ENCODE peak calls at places on chromosomes 4 and X, in four cellular contexts. Z is heart right ventricle, A is coronary artery, E is A673. O is an unnamed sample.

GRCh38 chrX:140762061-140762460 is 52.5 kb downstream of the LINC00632 start:
- DNase-seq in Z (no peak), A (no peak), E (peak), O (no peak)

GRCh38 chrX:14916017-14916674 is 42.9 kb downstream of the MOSPD2 start:
- DNase-seq in Z (no peak), A (no peak), E (no peak), O (no peak)

GRCh38 chr4:73901031-73901430 is 31.8 kb downstream of the CXCL1 start:
- DNase-seq in Z (no peak), A (no peak), E (no peak), O (no peak)

GRCh38 chr4:174460684-174461083 is 61.6 kb downstream of the HPGD start:
- DNase-seq in Z (no peak), A (no peak), E (no peak), O (no peak)

GRCh38 chrX:108947205-108947604 is 210.8 kb upstream of the IRS4 start:
- DNase-seq in Z (no peak), A (no peak), E (no peak), O (no peak)

GRCh38 chr4:112633477-112634235 is 3.1 kb downstream of the ZGRF1 start:
- DNase-seq in Z (no peak), A (no peak), E (peak), O (no peak)

GRCh38 chrX:133590703-133591505 is 175.6 kb upstream of the GPC4 start:
- DNase-seq in Z (no peak), A (no peak), E (no peak), O (no peak)

GRCh38 chr4:102687373-102687981 is 73.3 kb downstream of the MANBA start:
- DNase-seq in Z (no peak), A (no peak), E (no peak), O (no peak)

GRCh38 chrX:12308420-12308819 is 170.1 kb downstream of the FRMPD4 start:
- DNase-seq in Z (no peak), A (no peak), E (no peak), O (no peak)

GRCh38 chr4:126441173-126441810 is 1126.5 kb downstream of the FAT4 start:
- DNase-seq in Z (no peak), A (no peak), E (no peak), O (no peak)

GRCh38 chrX:106957856-106958255 is 37.7 kb downstream of the CLDN2 start:
- DNase-seq in Z (no peak), A (no peak), E (no peak), O (no peak)

GRCh38 chr4:186475202-186475601 is 80.2 kb downstream of the MTNR1A start:
- DNase-seq in Z (no peak), A (no peak), E (no peak), O (no peak)

GRCh38 chrX:31590581-31591113 is 518.8 kb upstream of the FTHL17 start:
- DNase-seq in Z (no peak), A (no peak), E (peak), O (no peak)

GRCh38 chr4:171130126-171130801 is 682.9 kb upstream of the GALNTL6 start:
- DNase-seq in Z (no peak), A (no peak), E (no peak), O (no peak)

GRCh38 chrX:136961594-136962135 is 72.1 kb downstream of the GPR101 start:
- DNase-seq in Z (no peak), A (no peak), E (peak), O (no peak)

GRCh38 chr4:18533262-18533775 is 511.8 kb upstream of the LCORL start:
- DNase-seq in Z (no peak), A (no peak), E (no peak), O (no peak)

GRCh38 chr4:83510442-83510841 is 25.5 kb upstream of the GPAT3 start:
- DNase-seq in Z (no peak), A (no peak), E (no peak), O (no peak)

GRCh38 chr4:38684271-38684670 is 20.3 kb downstream of the KLF3 start:
- DNase-seq in Z (no peak), A (no peak), E (no peak), O (no peak)

GRCh38 chr4:135274461-135274860 is 1072.9 kb upstream of the PABPC4L start:
- DNase-seq in Z (no peak), A (no peak), E (no peak), O (no peak)

GRCh38 chr4:57070461-57070860 is 39.7 kb downstream of the IGFBP7 start:
- DNase-seq in Z (no peak), A (no peak), E (no peak), O (no peak)

GRCh38 chr4:151646322-151646721 is 114.5 kb downstream of the GATB start:
- DNase-seq in Z (no peak), A (no peak), E (no peak), O (no peak)

GRCh38 chr4:81142744-81143143 is 72.3 kb downstream of the PRKG2 start:
- DNase-seq in Z (no peak), A (no peak), E (no peak), O (no peak)

GRCh38 chr4:139450586-139450985 is 3.3 kb upstream of the RAB33B start:
- DNase-seq in Z (no peak), A (no peak), E (no peak), O (no peak)

GRCh38 chr4:139453041-139453370 is 915 bp upstream of the RAB33B start:
- DNase-seq in Z (no peak), A (no peak), E (no peak), O (no peak)

GRCh38 chr4:139453371-139454110 is 380 bp upstream of the RAB33B start:
- DNase-seq in Z (peak), A (peak), E (peak), O (peak)

GRCh38 chr4:139454111-139454600 is at the start of gene RAB33B:
- DNase-seq in Z (no peak), A (no peak), E (no peak), O (no peak)

GRCh38 chr4:139452000-139452399 is 1.9 kb upstream of the RAB33B start:
- DNase-seq in Z (no peak), A (no peak), E (no peak), O (no peak)
- H3K27ac ChIP-seq in Z (no peak), A (no peak), E (peak), O (no peak)

GRCh38 chr4:175530655-175531054 is 281.4 kb downstream of the GPM6A start:
- DNase-seq in Z (no peak), A (no peak), E (no peak), O (no peak)
- H3K27ac ChIP-seq in Z (no peak), A (no peak), E (no peak), O (no peak)

GRCh38 chr4:6122496-6122895 is 77.9 kb downstream of the JAKMIP1 start:
- DNase-seq in Z (no peak), A (peak), E (no peak), O (no peak)
- H3K27ac ChIP-seq in Z (no peak), A (no peak), E (no peak), O (no peak)

GRCh38 chr4:55033296-55033695 is 92.1 kb downstream of the KDR start:
- DNase-seq in Z (no peak), A (no peak), E (no peak), O (no peak)

GRCh38 chr4:55031158-55031557 is 94.2 kb downstream of the KDR start:
- DNase-seq in Z (no peak), A (no peak), E (no peak), O (no peak)

GRCh38 chr4:55030606-55031005 is 94.8 kb downstream of the KDR start:
- DNase-seq in Z (no peak), A (no peak), E (peak), O (no peak)

GRCh38 chr4:55032788-55033187 is 92.6 kb downstream of the KDR start:
- DNase-seq in Z (no peak), A (no peak), E (no peak), O (no peak)

DNA sequence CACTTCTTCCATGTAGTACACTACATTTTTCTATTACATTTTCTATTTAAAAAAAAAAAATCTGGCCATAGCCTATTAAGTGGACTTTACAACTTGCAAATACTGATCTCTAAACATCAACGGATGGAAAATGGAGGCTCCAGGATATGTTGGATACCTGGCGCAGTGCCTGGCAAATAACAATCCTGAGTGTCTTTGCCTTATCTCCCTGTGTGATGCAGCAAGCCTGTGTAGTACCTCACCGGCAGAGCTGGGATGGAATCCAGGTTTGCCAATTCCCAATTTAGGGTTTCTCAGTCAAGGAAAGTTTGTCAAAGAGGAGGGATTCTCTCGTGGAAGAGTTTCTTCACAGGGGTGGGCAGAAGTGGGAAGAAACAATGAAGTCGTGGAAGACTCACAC is 93.2 kb downstream of the KDR start:
- DNase-seq in Z (no peak), A (no peak), E (no peak), O (no peak)
- H3K27ac ChIP-seq in Z (no peak), A (no peak), E (no peak), O (no peak)

DNA sequence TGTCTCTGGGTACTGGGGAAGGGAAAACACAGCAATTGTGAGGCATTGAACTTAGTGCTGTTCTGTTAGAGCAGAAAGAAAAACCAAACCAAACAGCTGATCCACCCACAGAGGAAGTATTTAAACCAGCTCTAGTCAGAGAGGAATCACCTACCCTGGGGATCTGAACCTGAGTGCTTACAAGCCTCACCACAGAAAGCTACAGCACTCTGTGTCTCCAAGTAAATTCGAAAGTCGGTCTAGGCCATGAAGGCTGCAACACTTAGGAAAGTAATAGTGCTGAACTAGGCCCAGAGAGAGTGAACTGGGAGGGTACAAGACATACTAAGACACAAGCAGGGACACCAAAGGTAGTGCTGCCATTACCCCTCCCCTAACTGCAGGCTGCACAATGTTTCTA is 142.2 kb upstream of the CXorf51A start:
- DNase-seq in Z (no peak), A (no peak), E (no peak), O (no peak)
- H3K27ac ChIP-seq in Z (no peak), A (no peak), E (no peak), O (no peak)

GRCh38 chr4:124745988-124746801 is 33.7 kb upstream of the ANKRD50 start:
- DNase-seq in Z (no peak), A (no peak), E (no peak), O (no peak)
- H3K27ac ChIP-seq in Z (no peak), A (peak), E (no peak), O (no peak)

GRCh38 chrX:155613927-155614559 is 1.3 kb upstream of the TMLHE start:
- DNase-seq in Z (no peak), A (no peak), E (no peak), O (no peak)

GRCh38 chrX:155615938-155616337 is 3.2 kb upstream of the TMLHE start:
- DNase-seq in Z (no peak), A (no peak), E (no peak), O (no peak)

GRCh38 chrX:155612312-155613224 is at the start of gene TMLHE:
- DNase-seq in Z (peak), A (peak), E (peak), O (peak)

DNA sequence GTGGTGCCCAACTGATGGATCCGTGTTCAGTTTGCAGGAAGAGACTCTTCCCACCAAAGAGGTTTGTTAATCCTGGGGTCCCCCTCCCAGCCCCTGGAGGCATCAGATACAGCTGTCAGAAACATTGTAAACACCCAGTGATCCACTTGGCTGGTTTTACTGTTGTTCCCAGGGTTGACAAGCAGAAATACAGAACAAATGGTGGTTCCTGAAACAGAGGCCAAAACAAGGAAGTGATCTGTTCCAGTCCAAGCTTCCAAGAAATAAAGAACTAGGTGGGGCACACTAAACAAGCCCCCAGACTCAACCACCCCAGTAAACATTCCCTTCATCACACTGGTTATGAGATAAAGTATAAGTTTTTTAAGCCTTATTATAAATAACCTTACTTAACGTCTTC is 1.4 kb downstream of the TMLHE start:
- DNase-seq in Z (no peak), A (no peak), E (no peak), O (no peak)
- H3K27ac ChIP-seq in Z (peak), A (no peak), E (no peak), O (no peak)

GRCh38 chrX:347351-348117 is 28.9 kb upstream of the GTPBP6 start:
- DNase-seq in Z (no peak), A (no peak), E (no peak), O (no peak)

GRCh38 chrX:345020-345925 is 26.7 kb upstream of the GTPBP6 start:
- DNase-seq in Z (no peak), A (no peak), E (no peak), O (no peak)

GRCh38 chrX:341541-342101 is 23.0 kb upstream of the GTPBP6 start:
- DNase-seq in Z (no peak), A (no peak), E (no peak), O (no peak)

GRCh38 chrX:346034-346813 is 27.6 kb upstream of the GTPBP6 start:
- DNase-seq in Z (no peak), A (no peak), E (no peak), O (no peak)

GRCh38 chrX:344371-344901 is 25.8 kb upstream of the GTPBP6 start:
- DNase-seq in Z (no peak), A (no peak), E (no peak), O (no peak)
- H3K27ac ChIP-seq in Z (no peak), A (no peak), E (no peak), O (no peak)

DNA sequence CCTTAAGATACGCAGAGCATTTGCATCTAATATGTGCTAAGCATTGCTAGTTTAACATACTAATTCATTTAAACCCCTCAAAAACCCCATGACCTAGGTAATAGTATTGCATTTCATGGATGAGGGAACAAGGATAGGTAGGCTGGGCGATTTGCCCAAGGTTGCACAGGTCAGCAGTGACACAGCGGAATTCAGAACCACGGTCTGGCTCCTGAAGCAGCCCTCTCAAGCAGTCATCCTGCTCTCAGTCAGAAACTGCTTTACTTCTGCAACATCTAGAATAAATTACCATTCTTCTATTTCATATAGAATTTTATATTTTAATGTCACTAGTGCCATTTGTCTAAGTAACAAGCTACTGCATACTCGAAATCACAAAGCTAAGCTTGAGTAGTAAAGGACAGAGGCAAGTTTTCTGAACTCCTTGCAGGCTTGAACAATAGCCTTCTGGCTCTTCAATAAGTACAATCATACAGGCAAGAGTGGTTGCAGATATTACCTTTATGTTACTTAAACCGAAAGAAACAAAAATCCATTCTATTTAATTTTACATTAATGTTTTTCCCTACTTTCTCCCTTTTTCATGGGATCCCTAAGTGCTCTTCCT is 555 bp upstream of the SPP1 start:
- DNase-seq in Z (no peak), A (no peak), E (no peak), O (no peak)
- H3K27ac ChIP-seq in Z (no peak), A (no peak), E (no peak), O (peak)

O was measured in substantia nigra.